ENCODE peak calls at places on chromosomes 3 and 15, in eight cellular contexts. A is body of pancreas, W is endothelial cell of umbilical vein, C is IMR-90, T is heart left ventricle, O is uterus, J is vagina, I is right lobe of liver. Z is an unnamed sample.

GRCh38 chr15:87661481-87661880 is 595.1 kb downstream of the NTRK3 start:
- DNase-seq in A (no peak), W (no peak), C (no peak), T (no peak), O (no peak), J (no peak), I (no peak), Z (no peak)

GRCh38 chr15:89781891-89782618 is 5.9 kb downstream of the MESP2 start:
- DNase-seq in A (peak; percentile 58), W (no peak), C (peak; percentile 57), T (no peak), O (no peak), J (no peak), I (peak; percentile 79), Z (no peak)

GRCh38 chr3:130242850-130243569 is 102.5 kb upstream of the COL6A5 start:
- DNase-seq in A (no peak), W (peak; percentile 17), C (peak; percentile 10), T (no peak), O (no peak), J (no peak), I (no peak), Z (peak; percentile 12)

GRCh38 chr3:66822059-66823009 is 175.8 kb upstream of the KBTBD8 start:
- DNase-seq in A (peak; percentile 86), W (peak; percentile 74), C (peak; percentile 67), T (no peak), O (peak; percentile 47), J (no peak), I (no peak), Z (peak; percentile 80)

GRCh38 chr3:192825657-192826200 is 91.9 kb downstream of the MB21D2 start:
- DNase-seq in A (peak; percentile 54), W (peak; percentile 82), C (peak; percentile 69), T (no peak), O (no peak), J (no peak), I (no peak), Z (no peak)

GRCh38 chr15:48811325-48811938 is 563 bp upstream of the CEP152 start:
- DNase-seq in A (peak; percentile 3), W (no peak), C (no peak), T (no peak), O (no peak), J (no peak), I (no peak), Z (no peak)

GRCh38 chr3:185558395-185558794 is 6.0 kb upstream of the LIPH start:
- DNase-seq in A (peak; percentile 89), W (no peak), C (no peak), T (no peak), O (no peak), J (no peak), I (no peak), Z (peak; percentile 31)

GRCh38 chr15:33191641-33192040 is 2.9 kb downstream of the FMN1 start:
- DNase-seq in A (no peak), W (no peak), C (no peak), T (no peak), O (no peak), J (no peak), I (no peak), Z (no peak)

GRCh38 chr3:128922804-128923459 is 43.5 kb downstream of the ACAD9 start:
- DNase-seq in A (no peak), W (no peak), C (no peak), T (no peak), O (no peak), J (peak; percentile 40), I (no peak), Z (no peak)

GRCh38 chr3:11167590-11167989 is 13.3 kb downstream of the HRH1 start:
- DNase-seq in A (no peak), W (no peak), C (no peak), T (no peak), O (no peak), J (no peak), I (no peak), Z (no peak)

GRCh38 chr3:143847787-143848631 is at the start of gene SLC9A9:
- DNase-seq in A (peak; percentile 32), W (peak; percentile 58), C (peak; percentile 79), T (no peak), O (peak; percentile 16), J (no peak), I (no peak), Z (peak; percentile 17)

DNA sequence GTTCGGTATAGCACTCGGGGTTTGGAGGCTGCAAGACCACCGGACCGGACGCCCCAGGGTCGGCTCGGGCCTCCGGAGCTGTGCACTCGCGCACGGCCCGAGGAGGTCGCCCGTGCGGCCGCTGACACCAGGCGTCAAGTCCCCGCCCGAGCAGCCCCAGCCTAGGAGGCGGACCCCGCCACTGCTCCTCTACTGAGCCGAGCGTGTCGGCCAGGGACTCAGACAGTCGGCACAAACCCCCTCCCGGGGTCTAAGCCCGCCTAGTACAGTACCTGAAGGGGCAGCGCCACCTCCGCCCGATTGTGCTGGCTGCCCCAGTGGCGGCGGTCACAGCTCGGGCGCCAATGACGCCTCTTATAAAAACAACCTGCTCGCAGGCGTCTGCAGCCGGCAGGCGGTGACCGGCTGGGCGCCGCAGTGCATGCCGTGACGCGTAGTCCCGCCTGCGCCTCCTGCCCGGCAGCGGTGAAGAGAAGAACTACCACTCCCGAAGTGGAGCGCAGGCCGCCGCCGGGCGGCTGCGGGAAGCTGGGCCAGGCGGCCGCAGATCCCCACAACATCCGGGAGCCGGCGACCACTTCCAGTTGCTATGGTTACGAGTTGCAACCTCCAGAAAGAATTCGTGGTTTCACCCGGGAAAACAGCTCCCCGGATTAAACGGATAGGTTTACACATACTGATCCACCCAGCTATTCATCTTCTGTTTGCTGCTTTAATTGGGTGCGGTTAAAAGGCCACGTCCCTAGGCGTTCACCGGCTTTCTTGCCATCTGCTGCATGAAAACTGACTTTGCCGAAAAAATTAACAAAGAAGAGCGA is at the start of the genes CCPG1 and PIERCE2:
- DNase-seq in A (peak; percentile 94), W (peak; percentile 96), C (peak; percentile 93), T (peak; percentile 96), O (peak; percentile 89), J (peak; percentile 92), I (peak; percentile 96), Z (peak; percentile 93)
- TF ChIP-seq POLR2A in A (peak; percentile 97), W (peak; percentile 67), C (peak; percentile 83), T (peak; percentile 92), O (peak; percentile 43), J (peak; percentile 57), I (peak; percentile 92), Z (peak; percentile 90)

GRCh38 chr3:23159929-23160328 is 43.2 kb upstream of the UBE2E2 start:
- DNase-seq in A (no peak), W (peak; percentile 57), C (peak; percentile 95), T (no peak), O (no peak), J (no peak), I (no peak), Z (no peak)

GRCh38 chr3:23162939-23163338 is 40.2 kb upstream of the UBE2E2 start:
- DNase-seq in A (no peak), W (no peak), C (no peak), T (no peak), O (no peak), J (no peak), I (no peak), Z (peak; percentile 37)

GRCh38 chr3:23161308-23161707 is 41.8 kb upstream of the UBE2E2 start:
- DNase-seq in A (no peak), W (no peak), C (no peak), T (no peak), O (no peak), J (no peak), I (no peak), Z (no peak)

GRCh38 chr3:23165571-23165970 is 37.6 kb upstream of the UBE2E2 start:
- DNase-seq in A (no peak), W (no peak), C (no peak), T (no peak), O (no peak), J (no peak), I (no peak), Z (no peak)

DNA sequence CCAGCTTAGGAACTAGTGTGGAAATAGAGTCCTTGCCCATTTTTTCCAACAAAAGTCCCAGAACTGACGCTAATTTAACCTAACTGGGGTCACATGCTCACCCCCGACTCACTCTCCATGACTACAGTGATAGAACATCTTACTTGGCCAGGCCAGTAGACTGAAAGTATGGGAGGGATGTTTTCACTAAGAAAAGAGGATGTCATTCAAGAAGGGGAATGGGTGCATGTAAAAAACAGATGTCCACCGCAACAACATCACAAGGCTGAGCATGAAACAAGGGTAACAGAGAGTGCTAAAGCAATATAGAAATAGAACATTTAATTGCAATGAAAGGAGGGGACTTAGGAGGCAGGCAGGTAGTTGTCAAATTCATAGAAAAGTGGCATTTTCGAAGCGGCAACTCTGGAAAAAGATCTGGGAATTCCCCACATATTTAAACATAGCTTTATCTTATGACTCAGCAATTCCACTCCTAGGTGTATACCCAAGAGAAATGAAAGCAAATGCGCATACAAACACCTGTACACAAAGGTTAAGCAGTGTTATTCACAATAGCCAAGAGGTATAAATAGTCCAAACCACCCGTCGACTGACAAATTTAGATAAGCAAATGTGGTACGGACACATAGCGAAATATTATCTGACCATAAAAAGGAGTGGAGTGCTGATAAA is 41.1 kb upstream of the UBE2E2 start:
- DNase-seq in A (no peak), W (no peak), C (peak; percentile 59), T (no peak), O (no peak), J (no peak), I (no peak), Z (no peak)
- H3K27ac ChIP-seq in A (no peak overlapping the region), W (no peak overlapping the region), C (no peak overlapping the region), T (no peak overlapping the region), O (no peak overlapping the region), J (no peak overlapping the region), I (no peak overlapping the region), Z (no peak overlapping the region)

DNA sequence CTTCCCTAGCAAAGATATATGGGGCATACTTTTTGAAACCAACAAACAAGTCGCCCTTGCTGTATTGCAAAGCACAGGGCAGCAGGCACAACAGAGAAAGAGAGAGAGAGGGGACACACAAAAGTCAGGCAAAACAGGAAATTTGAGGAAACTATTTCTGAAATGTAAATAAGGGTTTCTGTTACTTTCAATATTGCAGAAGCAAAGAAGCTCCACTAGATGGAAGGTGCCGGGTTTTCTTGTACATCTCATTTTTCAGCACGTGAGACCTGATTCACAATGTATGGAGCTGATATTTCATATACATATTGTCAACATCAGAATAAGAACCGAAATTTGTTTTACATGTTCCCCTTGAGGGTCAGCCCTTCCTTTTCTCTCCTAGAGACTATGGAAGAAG is 127.4 kb downstream of the FOXP1 start:
- DNase-seq in A (no peak), W (peak; percentile 45), C (peak; percentile 31), T (no peak), O (no peak), J (no peak), I (no peak), Z (no peak)
- H3K4me1 ChIP-seq in A (peaks cover 39% of the 10 kb centered on the region), W (peaks cover 8% of the 10 kb centered on the region), C (peaks cover 3% of the 10 kb centered on the region), T (peaks cover 7% of the 10 kb centered on the region), O (no peaks in the 10 kb centered on the region), J (peaks cover 30% of the 10 kb centered on the region), I (peaks cover 8% of the 10 kb centered on the region), Z (peaks cover 13% of the 10 kb centered on the region)

DNA sequence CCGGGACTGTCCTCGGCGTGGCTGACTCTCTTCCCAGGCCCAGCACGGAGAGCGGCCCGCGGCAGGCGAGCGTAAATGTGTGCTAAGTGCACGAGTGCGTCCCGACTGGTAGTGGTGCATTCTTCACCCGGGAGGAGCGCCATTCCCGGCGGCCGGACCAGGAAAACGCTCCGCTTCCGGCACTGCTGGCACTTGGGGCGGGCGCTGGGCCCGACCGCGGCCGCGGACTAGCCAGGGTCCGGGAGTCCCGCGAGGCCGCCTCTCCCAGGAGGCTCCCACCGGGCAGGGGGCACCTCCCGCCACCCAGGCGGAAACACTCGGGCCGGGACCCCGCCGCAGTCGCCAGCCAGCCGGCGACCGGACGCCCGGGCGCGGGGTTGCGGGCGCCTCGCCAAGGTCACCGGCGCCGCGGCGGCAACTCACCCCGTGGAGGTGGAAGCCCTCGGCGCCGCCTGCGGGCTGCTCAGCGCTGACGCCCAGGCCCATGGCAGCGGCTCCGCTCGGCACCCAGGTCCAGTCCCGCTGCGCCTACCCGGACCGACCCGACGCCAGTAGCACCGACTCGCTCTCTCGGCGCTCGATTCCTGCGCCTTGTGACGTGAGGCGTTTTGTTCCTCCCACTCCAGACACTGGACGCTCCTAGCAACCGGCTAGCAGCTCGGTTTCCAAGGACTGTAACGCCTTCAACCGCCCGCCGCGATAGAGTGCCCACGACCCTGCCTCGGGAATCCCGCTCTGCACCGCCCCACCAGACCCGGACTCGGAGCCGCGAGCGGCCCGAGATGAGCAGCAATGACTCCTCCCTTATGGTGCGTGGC is at the start of the genes GORASP1 and TTC21A:
- DNase-seq in A (peak; percentile 92), W (peak; percentile 86), C (peak; percentile 85), T (peak; percentile 91), O (peak; percentile 90), J (peak; percentile 92), I (peak; percentile 94), Z (peak; percentile 91)
- TF ChIP-seq POLR2A in A (peak; percentile 79), W (peak; percentile 67), C (peak; percentile 87), T (peak; percentile 90), O (peak; percentile 67), J (peak; percentile 53), I (peak; percentile 84), Z (peak; percentile 88)